ENCODE peak calls at places on chromosomes 7 and 10, in six cellular contexts. Q is dermis blood vessel endothelial cell, U is H7, X is left lobe of liver, W is CD14-positive monocyte, N is non-pigmented ciliary epithelial cell. E is an unnamed sample.

GRCh38 chr7:107219563-107220244 is 50.9 kb downstream of the HBP1 start:
- DNase-seq in Q (no peak), U (no peak), X (no peak), W (no peak), N (no peak), E (no peak)

GRCh38 chr7:47811632-47812380 is 136.5 kb downstream of the PKD1L1 start:
- DNase-seq in Q (no peak), U (no peak), X (no peak), W (no peak), N (no peak), E (no peak)

GRCh38 chr7:40463449-40463848 is 328.6 kb downstream of the SUGCT start:
- DNase-seq in Q (no peak), U (no peak), X (no peak), W (no peak), N (no peak), E (no peak)

GRCh38 chr7:12493407-12493806 is 77.1 kb upstream of the SCIN start:
- DNase-seq in Q (no peak), U (no peak), X (no peak), W (no peak), N (no peak), E (no peak)

GRCh38 chr7:116075351-116076145 is 45.0 kb upstream of the TFEC start:
- DNase-seq in Q (peak; percentile 3), U (no peak), X (no peak), W (no peak), N (no peak), E (peak; percentile 56)

GRCh38 chr10:57657164-57657765 is 610.4 kb downstream of the IPMK start:
- DNase-seq in Q (peak; percentile 48), U (peak; percentile 30), X (peak; percentile 72), W (no peak), N (peak; percentile 17), E (peak; percentile 78)

GRCh38 chr7:34748244-34749039 is 90.4 kb downstream of the NPSR1 start:
- DNase-seq in Q (peak; percentile 94), U (no peak), X (peak; percentile 51), W (no peak), N (peak; percentile 27), E (peak; percentile 84)

GRCh38 chr10:129969528-129970264 is 5.6 kb upstream of the EBF3 start:
- DNase-seq in Q (peak; percentile 41), U (peak; percentile 74), X (no peak), W (no peak), N (no peak), E (no peak)

GRCh38 chr10:100890696-100891271 is 22.0 kb upstream of the SLF2 start:
- DNase-seq in Q (peak; percentile 92), U (no peak), X (peak; percentile 19), W (no peak), N (peak; percentile 96), E (peak; percentile 73)

GRCh38 chr7:42692609-42693008 is 219.3 kb downstream of the C7orf25 start:
- DNase-seq in Q (no peak), U (no peak), X (no peak), W (no peak), N (no peak), E (no peak)

GRCh38 chr10:119346063-119346835 is 138.9 kb downstream of the GRK5 start:
- DNase-seq in Q (no peak), U (no peak), X (no peak), W (no peak), N (no peak), E (no peak)

GRCh38 chr7:43735802-43736603 is 6.7 kb upstream of the COA1 start:
- DNase-seq in Q (no peak), U (no peak), X (no peak), W (no peak), N (peak; percentile 14), E (no peak)